ENCODE peak calls at places on chromosomes 12 and 14, in four cellular contexts. I, H, K and S are unnamed samples.
A peak's percentile ranks its signal among the peaks of the same experiment; 100 is the strongest.

GRCh38 chr14:50225067-50225973 is 6.1 kb downstream of the SOS2 start:
- DNase-seq in K (no peak), I (peak; percentile 13), H (peak; percentile 82), S (no peak)

GRCh38 chr14:96676161-96676560 is 121.0 kb upstream of the VRK1 start:
- DNase-seq in K (no peak), I (no peak), H (peak; percentile 2), S (no peak)

GRCh38 chr12:124819080-124819479 is 44.6 kb downstream of the SCARB1 start:
- DNase-seq in H (no peak), K (no peak), I (no peak), S (no peak)

GRCh38 chr12:109589240-109589590 is 15.6 kb downstream of the MVK start:
- DNase-seq in H (no peak), I (no peak), K (no peak), S (no peak)

GRCh38 chr12:65602191-65602578 is 222.1 kb upstream of the HMGA2 start:
- DNase-seq in K (no peak), I (no peak), H (no peak), S (no peak)

GRCh38 chr12:120999191-121000120 is 16.8 kb downstream of the C12orf43 start:
- DNase-seq in K (no peak), H (no peak), I (no peak), S (no peak)

GRCh38 chr12:50824914-50825313 is 17.8 kb upstream of the TMPRSS12 start:
- DNase-seq in H (no peak), I (no peak), K (no peak), S (peak; percentile 47)

GRCh38 chr12:66087365-66087943 is 43.1 kb downstream of the LLPH start:
- DNase-seq in I (peak; percentile 90), K (peak; percentile 21), H (peak; percentile 79), S (peak; percentile 80)

GRCh38 chr12:53231859-53232640 is at the start of gene RARG:
- DNase-seq in H (no peak), K (peak; percentile 69), I (peak; percentile 55), S (peak; percentile 59)

GRCh38 chr14:95319312-95320075 is at the start of gene CLMN:
- DNase-seq in H (no peak), I (no peak), K (peak; percentile 44), S (peak; percentile 90)

GRCh38 chr12:34600592-34601462 is 578.5 kb downstream of the ALG10 start:
- DNase-seq in I (no peak), H (no peak), K (no peak), S (no peak)

GRCh38 chr12:81216739-81217138 is 138.9 kb downstream of the ACSS3 start:
- DNase-seq in H (no peak), K (no peak), I (no peak), S (no peak)

GRCh38 chr12:93061414-93062099 is 132.5 kb upstream of the EEA1 start:
- DNase-seq in K (peak; percentile 76), I (no peak), H (no peak), S (no peak)

GRCh38 chr12:132284618-132285310 is 44.6 kb downstream of the GALNT9 start:
- DNase-seq in I (no peak), K (no peak), H (no peak), S (no peak)

GRCh38 chr12:66365718-66366485 is 63.6 kb downstream of the HELB start:
- DNase-seq in H (peak; percentile 11), K (no peak), I (no peak), S (no peak)

GRCh38 chr12:122001379-122002209 is 20.1 kb upstream of the BCL7A start:
- DNase-seq in I (no peak), K (no peak), H (no peak), S (no peak)

GRCh38 chr14:50039734-50040400 is 76.5 kb downstream of the VCPKMT start:
- DNase-seq in K (peak; percentile 36), I (no peak), H (peak; percentile 72), S (no peak)

GRCh38 chr14:20302042-20302761 is 3.5 kb downstream of the TTC5 start:
- DNase-seq in H (peak; percentile 55), I (no peak), K (no peak), S (no peak)

GRCh38 chr12:109737631-109738030 is 24.0 kb downstream of the FAM222A start:
- DNase-seq in H (no peak), I (no peak), K (no peak), S (no peak)

GRCh38 chr12:109820921-109821381 is 12.2 kb downstream of the TRPV4 start:
- DNase-seq in K (no peak), I (no peak), H (no peak), S (no peak)

GRCh38 chr12:122111070-122111750 is 32.7 kb downstream of the MLXIP start:
- DNase-seq in H (no peak), I (no peak), K (no peak), S (no peak)

GRCh38 chr12:62697893-62698292 is 231.3 kb downstream of the MON2 start:
- DNase-seq in K (no peak), H (no peak), I (no peak), S (no peak)

GRCh38 chr12:132622437-132623071 is 4.0 kb downstream of the P2RX2 start:
- DNase-seq in H (peak; percentile 76), K (no peak), I (no peak), S (peak; percentile 52)

GRCh38 chr12:2963760-2964292 is 4.6 kb downstream of the TEAD4 start:
- DNase-seq in I (no peak), H (peak; percentile 16), K (peak; percentile 55), S (no peak)

GRCh38 chr12:123441523-123442164 is 5.2 kb upstream of the RILPL2 start:
- DNase-seq in K (no peak), H (no peak), I (no peak), S (no peak)

GRCh38 chr14:94342334-94342934 is 19.3 kb upstream of the SERPINA6 start:
- DNase-seq in H (peak; percentile 98), K (peak; percentile 69), I (peak; percentile 92), S (no peak)

GRCh38 chr14:60756847-60757246 is 22.3 kb downstream of the MNAT1 start:
- DNase-seq in I (no peak), H (no peak), K (no peak), S (peak; percentile 62)

GRCh38 chr12:67651380-67651695 is 2.8 kb downstream of the DYRK2 start:
- DNase-seq in H (no peak), K (no peak), I (no peak), S (peak; percentile 77)

GRCh38 chr12:88298761-88299242 is 156.7 kb downstream of the TMTC3 start:
- DNase-seq in H (peak; percentile 93), K (no peak), I (no peak), S (no peak)
- H3K27ac ChIP-seq in H (peak overlapping the region; percentile 97), K (no peak overlapping the region), I (no peak overlapping the region), S (no peak overlapping the region)

GRCh38 chr14:70619708-70620107 is 19.3 kb upstream of the MED6 start:
- DNase-seq in H (no peak), I (no peak), K (no peak), S (no peak)

GRCh38 chr14:70622111-70622712 is 19.5 kb upstream of the TTC9 start:
- DNase-seq in K (no peak), H (peak; percentile 29), I (no peak), S (peak; percentile 88)

DNA sequence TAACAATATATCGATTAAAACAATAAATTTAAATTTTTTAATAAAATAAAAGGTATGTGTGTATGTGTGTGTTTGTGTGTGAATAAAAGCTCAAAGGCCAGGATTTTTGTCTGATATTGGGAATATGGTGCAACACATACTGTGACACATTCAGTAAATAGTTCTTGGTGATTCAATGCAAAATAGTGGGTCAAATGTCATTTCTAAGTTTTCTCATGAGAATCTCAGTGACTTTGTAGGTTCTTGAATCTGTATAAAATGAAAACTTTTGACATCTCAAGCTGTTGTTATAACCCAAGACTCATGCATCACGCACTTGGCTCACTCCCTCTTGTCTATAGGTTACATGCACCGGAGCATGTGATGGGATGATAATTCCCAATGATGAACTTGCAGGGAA is 16.2 kb upstream of the MED6 start:
- DNase-seq in H (no peak), K (no peak), I (no peak), S (no peak)
- H3K27ac ChIP-seq in H (no peak overlapping the region), K (no peak overlapping the region), I (no peak overlapping the region), S (no peak overlapping the region)

DNA sequence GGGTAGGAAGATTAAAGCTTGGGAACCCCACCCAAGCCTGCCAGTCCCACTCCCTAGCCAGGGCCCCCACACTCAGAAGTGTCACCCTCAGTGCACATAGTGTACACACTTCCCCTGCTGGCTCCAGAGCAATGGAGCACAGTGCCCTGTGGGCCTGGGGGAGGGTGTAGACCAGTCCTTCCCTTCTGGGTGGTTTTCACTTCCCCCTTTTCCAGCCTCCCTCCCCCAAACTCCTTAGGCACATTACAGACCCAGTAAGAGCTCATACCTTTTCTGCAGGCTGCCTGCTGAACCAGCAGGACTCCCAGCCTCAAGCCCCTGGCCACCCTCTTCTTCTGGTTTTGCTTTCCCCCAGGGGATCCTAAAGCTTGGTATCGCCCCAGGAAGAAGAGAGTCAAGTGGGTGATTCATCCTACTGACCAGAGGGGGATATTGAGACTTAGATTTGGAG is at the start of gene ZNF385A:
- DNase-seq in K (no peak), I (no peak), H (no peak), S (peak; percentile 83)
- H3K27ac ChIP-seq in K (peak within 1 kb of the TSS; percentile 13), I (peak within 1 kb of the TSS; percentile 54), H (peak within 1 kb of the TSS; percentile 14), S (peak within 1 kb of the TSS; percentile 49)

GRCh38 chr12:91871751-91872150 is 273.9 kb downstream of the BTG1 start:
- DNase-seq in H (no peak), I (no peak), K (no peak), S (no peak)
- H3K27ac ChIP-seq in H (no peak overlapping the region), I (no peak overlapping the region), K (no peak overlapping the region), S (no peak overlapping the region)

GRCh38 chr14:88030079-88030478 is 25.1 kb downstream of the GPR65 start:
- DNase-seq in K (no peak), H (no peak), I (no peak), S (no peak)

GRCh38 chr14:88026890-88027289 is 22.0 kb downstream of the GPR65 start:
- DNase-seq in I (no peak), H (no peak), K (no peak), S (no peak)

GRCh38 chr14:88029500-88029899 is 24.6 kb downstream of the GPR65 start:
- DNase-seq in K (no peak), I (no peak), H (no peak), S (no peak)

GRCh38 chr14:88023658-88024187 is 18.8 kb downstream of the GPR65 start:
- DNase-seq in K (no peak), I (no peak), H (no peak), S (no peak)

GRCh38 chr14:88025350-88025749 is 20.4 kb downstream of the GPR65 start:
- DNase-seq in I (no peak), H (no peak), K (no peak), S (no peak)
- H3K27ac ChIP-seq in I (no peak overlapping the region), H (no peak overlapping the region), K (no peak overlapping the region), S (no peak overlapping the region)